ENCODE peak calls at places on chromosomes 12 and 14, in five cellular contexts. One of them, this sample, is unnamed. For H3K4me1 and H3K79me2, the result is how much of the 10 kb centered on the place peaks cover.

GRCh38 chr14:34874386-34875030 is 652 bp downstream of the BAZ1A start:
- DNase-seq in hepatocyte: peak
- DNase-seq in PC-3: peak
- DNase-seq in HCT116: no peak
- DNase-seq in astrocyte: peak
- DNase-seq in this sample: peak

GRCh38 chr12:108394196-108394595 is 55.1 kb upstream of the CMKLR1 start:
- DNase-seq in hepatocyte: no peak
- DNase-seq in PC-3: no peak
- DNase-seq in HCT116: no peak
- DNase-seq in astrocyte: no peak
- DNase-seq in this sample: no peak

GRCh38 chr14:99724196-99724891 is 40.2 kb downstream of the CYP46A1 start:
- DNase-seq in hepatocyte: no peak
- DNase-seq in PC-3: no peak
- DNase-seq in HCT116: no peak
- DNase-seq in astrocyte: no peak
- DNase-seq in this sample: peak

GRCh38 chr12:23168459-23168858 is 543.5 kb downstream of the ETNK1 start:
- DNase-seq in hepatocyte: no peak
- DNase-seq in PC-3: no peak
- DNase-seq in HCT116: no peak
- DNase-seq in astrocyte: no peak
- DNase-seq in this sample: no peak

GRCh38 chr12:109738209-109738608 is 24.6 kb downstream of the FAM222A start:
- DNase-seq in hepatocyte: no peak
- DNase-seq in PC-3: no peak
- DNase-seq in HCT116: no peak
- DNase-seq in astrocyte: no peak
- DNase-seq in this sample: peak

GRCh38 chr14:50523271-50524041 is 8.9 kb downstream of the MAP4K5 start:
- DNase-seq in hepatocyte: no peak
- DNase-seq in PC-3: no peak
- DNase-seq in HCT116: no peak
- DNase-seq in astrocyte: no peak
- DNase-seq in this sample: no peak

GRCh38 chr12:107435072-107435471 is 250.5 kb upstream of the PWP1 start:
- DNase-seq in hepatocyte: no peak
- DNase-seq in PC-3: no peak
- DNase-seq in HCT116: no peak
- DNase-seq in astrocyte: no peak
- DNase-seq in this sample: no peak

GRCh38 chr14:100278702-100279101 is 27.5 kb downstream of the SLC25A29 start:
- DNase-seq in hepatocyte: no peak
- DNase-seq in PC-3: peak
- DNase-seq in HCT116: no peak
- DNase-seq in astrocyte: peak
- DNase-seq in this sample: peak

GRCh38 chr12:132530851-132531250 is 40.9 kb downstream of the FBRSL1 start:
- DNase-seq in hepatocyte: no peak
- DNase-seq in PC-3: no peak
- DNase-seq in HCT116: no peak
- DNase-seq in astrocyte: no peak
- DNase-seq in this sample: no peak

GRCh38 chr12:119672194-119672593 is 4.3 kb downstream of the PRKAB1 start:
- DNase-seq in hepatocyte: no peak
- DNase-seq in PC-3: no peak
- DNase-seq in HCT116: no peak
- DNase-seq in astrocyte: no peak
- DNase-seq in this sample: no peak

GRCh38 chr12:28795306-28795705 is 353.8 kb upstream of the FAR2 start:
- DNase-seq in hepatocyte: no peak
- DNase-seq in PC-3: peak
- DNase-seq in HCT116: no peak
- DNase-seq in astrocyte: peak
- DNase-seq in this sample: no peak

GRCh38 chr14:58107947-58108552 is 44.0 kb downstream of the ARMH4 start:
- DNase-seq in hepatocyte: peak
- DNase-seq in PC-3: peak
- DNase-seq in HCT116: peak
- DNase-seq in astrocyte: peak
- DNase-seq in this sample: no peak

GRCh38 chr12:121295123-121295745 is 1.3 kb downstream of the CAMKK2 start:
- DNase-seq in hepatocyte: peak
- DNase-seq in PC-3: peak
- DNase-seq in HCT116: no peak
- DNase-seq in astrocyte: no peak
- DNase-seq in this sample: no peak

GRCh38 chr12:332581-333205 is 56.4 kb downstream of the KDM5A start:
- DNase-seq in hepatocyte: no peak
- DNase-seq in PC-3: no peak
- DNase-seq in HCT116: no peak
- DNase-seq in astrocyte: peak
- DNase-seq in this sample: no peak

GRCh38 chr14:74240794-74241610 is 1.8 kb downstream of the VSX2 start:
- DNase-seq in hepatocyte: no peak
- DNase-seq in PC-3: no peak
- DNase-seq in HCT116: no peak
- DNase-seq in astrocyte: no peak
- DNase-seq in this sample: peak

GRCh38 chr14:29310757-29311156 is 544.2 kb downstream of the FOXG1 start:
- DNase-seq in hepatocyte: no peak
- DNase-seq in PC-3: peak
- DNase-seq in HCT116: no peak
- DNase-seq in astrocyte: peak
- DNase-seq in this sample: peak

GRCh38 chr12:124764451-124764850 is 99.2 kb downstream of the SCARB1 start:
- DNase-seq in hepatocyte: peak
- DNase-seq in PC-3: peak
- DNase-seq in HCT116: no peak
- DNase-seq in astrocyte: peak
- DNase-seq in this sample: peak

GRCh38 chr12:82082476-82082875 is 275.7 kb downstream of the CCDC59 start:
- DNase-seq in hepatocyte: no peak
- DNase-seq in PC-3: no peak
- DNase-seq in HCT116: no peak
- DNase-seq in astrocyte: no peak
- DNase-seq in this sample: no peak

GRCh38 chr14:60183138-60183537 is 17.9 kb upstream of the DHRS7 start:
- DNase-seq in hepatocyte: no peak
- DNase-seq in PC-3: no peak
- DNase-seq in HCT116: no peak
- DNase-seq in astrocyte: no peak
- DNase-seq in this sample: no peak

GRCh38 chr12:34603382-34604035 is 581.2 kb downstream of the ALG10 start:
- DNase-seq in hepatocyte: no peak
- DNase-seq in PC-3: no peak
- DNase-seq in HCT116: no peak
- DNase-seq in astrocyte: no peak
- DNase-seq in this sample: peak

GRCh38 chr12:121124402-121125109 is 8.1 kb upstream of the P2RX7 start:
- DNase-seq in hepatocyte: peak
- DNase-seq in PC-3: peak
- DNase-seq in HCT116: peak
- DNase-seq in astrocyte: peak
- DNase-seq in this sample: peak

GRCh38 chr12:51379571-51379970 is 11.6 kb downstream of the GALNT6 start:
- DNase-seq in hepatocyte: no peak
- DNase-seq in PC-3: no peak
- DNase-seq in HCT116: no peak
- DNase-seq in astrocyte: no peak
- DNase-seq in this sample: no peak

GRCh38 chr12:46831335-46832083 is 5.7 kb upstream of the SLC38A4 start:
- DNase-seq in hepatocyte: peak
- DNase-seq in PC-3: no peak
- DNase-seq in HCT116: no peak
- DNase-seq in astrocyte: no peak
- DNase-seq in this sample: peak

GRCh38 chr12:132355742-132356681 is 26.6 kb upstream of the GALNT9 start:
- DNase-seq in hepatocyte: no peak
- DNase-seq in PC-3: no peak
- DNase-seq in HCT116: no peak
- DNase-seq in astrocyte: no peak
- DNase-seq in this sample: peak

GRCh38 chr12:107385518-107385917 is 292.2 kb upstream of the CRY1 start:
- DNase-seq in hepatocyte: no peak
- DNase-seq in PC-3: peak
- DNase-seq in HCT116: no peak
- DNase-seq in astrocyte: peak
- DNase-seq in this sample: no peak

GRCh38 chr12:127130506-127131100 is 1136.4 kb upstream of the TMEM132C start:
- DNase-seq in hepatocyte: no peak
- DNase-seq in PC-3: peak
- DNase-seq in HCT116: no peak
- DNase-seq in astrocyte: no peak
- DNase-seq in this sample: no peak

GRCh38 chr12:54933381-54933780 is 51.2 kb downstream of the TESPA1 start:
- DNase-seq in hepatocyte: no peak
- DNase-seq in PC-3: peak
- DNase-seq in HCT116: no peak
- DNase-seq in astrocyte: peak
- DNase-seq in this sample: no peak

GRCh38 chr12:128043317-128043716 is 223.7 kb upstream of the TMEM132C start:
- DNase-seq in hepatocyte: no peak
- DNase-seq in PC-3: no peak
- DNase-seq in HCT116: no peak
- DNase-seq in astrocyte: no peak
- DNase-seq in this sample: no peak

DNA sequence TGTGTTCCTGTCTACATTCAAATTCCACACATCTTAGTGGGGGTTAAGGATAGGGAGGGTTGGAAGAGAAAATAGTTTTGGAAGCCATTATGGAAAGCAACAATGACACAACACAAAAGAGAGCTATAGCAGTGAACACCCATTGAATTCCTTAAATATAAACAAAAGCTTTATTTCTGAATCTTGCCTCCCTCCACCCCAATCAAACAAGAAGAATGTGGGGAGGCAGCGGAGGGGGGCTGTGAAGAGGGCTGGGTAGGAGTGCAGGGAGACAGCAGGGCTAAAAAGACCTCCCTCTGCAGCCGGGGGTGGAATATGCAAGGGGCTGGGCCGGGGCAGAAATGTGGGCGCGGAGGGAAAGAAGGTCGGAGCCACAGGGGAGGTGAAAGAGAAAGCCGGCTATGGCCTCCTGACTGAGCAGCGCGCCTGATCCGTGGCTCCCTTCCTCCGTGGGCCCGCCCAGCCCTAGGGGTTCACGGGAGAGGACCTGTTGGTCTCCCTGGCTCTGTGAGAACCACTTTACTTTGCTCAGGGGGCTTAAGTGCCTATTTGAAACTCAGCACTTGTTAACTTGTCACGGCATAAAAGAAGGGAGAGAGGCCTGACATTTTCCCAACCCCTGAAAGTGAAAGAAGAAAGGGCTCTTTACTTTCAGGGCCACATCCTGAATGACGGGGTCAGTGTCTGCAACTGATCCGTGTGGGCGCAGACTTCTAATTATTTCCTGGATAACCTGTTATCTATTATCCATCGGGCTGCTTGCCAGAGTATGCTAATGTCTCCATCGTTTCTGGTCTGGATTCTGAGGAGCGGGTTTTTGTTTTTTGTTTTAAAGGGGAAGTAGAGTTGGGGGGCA is 127.3 kb upstream of the MAX start:
- DNase-seq in hepatocyte: peak
- DNase-seq in PC-3: no peak
- DNase-seq in HCT116: no peak
- DNase-seq in astrocyte: peak
- DNase-seq in this sample: peak
- TF ChIP-seq CTCF in hepatocyte: no peak
- TF ChIP-seq CTCF in PC-3: no peak
- TF ChIP-seq CTCF in HCT116: no peak
- TF ChIP-seq CTCF in astrocyte: no peak
- TF ChIP-seq CTCF in this sample: no peak

DNA sequence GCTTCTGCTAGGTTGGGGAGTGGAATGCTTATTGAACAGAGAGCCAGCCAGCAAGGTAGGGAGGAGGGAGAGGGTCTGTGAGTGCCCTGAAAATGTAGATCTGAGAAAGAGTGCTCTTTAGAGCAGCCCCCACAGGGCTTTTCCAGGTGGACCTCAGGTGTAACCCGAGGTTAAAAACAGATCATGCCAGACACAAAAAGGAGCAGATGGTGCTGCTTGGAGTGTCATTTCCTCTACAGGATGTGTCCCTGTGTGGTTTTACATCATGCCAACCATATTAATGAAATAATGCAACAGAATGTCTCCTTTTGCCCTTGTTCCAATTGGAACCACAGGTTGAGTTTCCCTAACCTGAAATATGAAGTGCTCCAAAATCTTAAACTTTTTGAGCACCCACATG is 6.4 kb downstream of the SUSD6 start:
- DNase-seq in hepatocyte: no peak
- DNase-seq in PC-3: no peak
- DNase-seq in HCT116: no peak
- DNase-seq in astrocyte: no peak
- DNase-seq in this sample: no peak
- H3K4me1 ChIP-seq in hepatocyte: under half
- H3K4me1 ChIP-seq in PC-3: under half
- H3K4me1 ChIP-seq in HCT116: under half
- H3K4me1 ChIP-seq in astrocyte: under half
- H3K4me1 ChIP-seq in this sample: half or more

GRCh38 chr12:116091579-116091978 is 185.9 kb downstream of the MED13L start:
- DNase-seq in hepatocyte: no peak
- DNase-seq in PC-3: no peak
- DNase-seq in HCT116: no peak
- DNase-seq in astrocyte: no peak
- DNase-seq in this sample: no peak

GRCh38 chr12:116090516-116090915 is 187.0 kb downstream of the MED13L start:
- DNase-seq in hepatocyte: no peak
- DNase-seq in PC-3: no peak
- DNase-seq in HCT116: no peak
- DNase-seq in astrocyte: no peak
- DNase-seq in this sample: no peak

GRCh38 chr12:116089080-116089479 is 188.4 kb downstream of the MED13L start:
- DNase-seq in hepatocyte: no peak
- DNase-seq in PC-3: no peak
- DNase-seq in HCT116: no peak
- DNase-seq in astrocyte: no peak
- DNase-seq in this sample: no peak

GRCh38 chr12:116087962-116088361 is 189.5 kb downstream of the MED13L start:
- DNase-seq in hepatocyte: no peak
- DNase-seq in PC-3: no peak
- DNase-seq in HCT116: no peak
- DNase-seq in astrocyte: no peak
- DNase-seq in this sample: no peak

GRCh38 chr12:116087399-116087798 is 190.1 kb downstream of the MED13L start:
- DNase-seq in hepatocyte: no peak
- DNase-seq in PC-3: no peak
- DNase-seq in HCT116: no peak
- DNase-seq in astrocyte: no peak
- DNase-seq in this sample: no peak
- H3K79me2 ChIP-seq in hepatocyte: half or more
- H3K79me2 ChIP-seq in PC-3: half or more
- H3K79me2 ChIP-seq in HCT116: half or more
- H3K79me2 ChIP-seq in astrocyte: half or more
- H3K79me2 ChIP-seq in this sample: half or more

DNA sequence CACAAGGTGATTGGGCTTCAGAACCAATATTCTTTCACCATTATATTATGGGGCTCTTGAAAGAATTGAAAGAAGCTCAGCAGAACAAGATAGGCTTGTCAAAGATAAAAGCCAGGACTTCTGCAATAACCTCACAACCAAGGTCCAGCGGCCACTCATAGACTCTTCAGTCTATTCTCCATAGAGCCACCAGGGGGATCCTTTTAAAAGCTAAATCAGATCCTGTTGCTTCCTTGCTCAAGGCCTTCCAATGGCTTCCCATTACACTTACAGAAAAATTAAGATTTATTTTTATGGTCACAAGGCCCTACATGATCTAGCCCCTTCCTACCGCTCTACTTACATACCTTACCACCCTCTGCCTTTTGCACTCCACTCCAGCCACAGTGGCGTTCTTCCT is 169.6 kb downstream of the C12orf42 start:
- DNase-seq in hepatocyte: peak
- DNase-seq in PC-3: peak
- DNase-seq in HCT116: peak
- DNase-seq in astrocyte: no peak
- DNase-seq in this sample: no peak
- TF ChIP-seq CTCF in hepatocyte: peak
- TF ChIP-seq CTCF in PC-3: peak
- TF ChIP-seq CTCF in HCT116: peak
- TF ChIP-seq CTCF in astrocyte: no peak
- TF ChIP-seq CTCF in this sample: no peak